ENCODE peak calls at places on chromosome 7, in four cellular contexts. C is H1, Y is SK-N-SH, R is HepG2. V is an unnamed sample.

GRCh38 chr7:140641532-140642191 is 1.0 kb upstream of the DENND2A start:
- DNase-seq in C (no peak), Y (no peak), R (no peak), V (no peak)

GRCh38 chr7:144836545-144836842 is 641 bp upstream of the TPK1 start:
- DNase-seq in C (no peak), Y (no peak), R (no peak), V (no peak)

GRCh38 chr7:113198226-113198625 is 79.9 kb upstream of the SMIM30 start:
- DNase-seq in C (no peak), Y (no peak), R (no peak), V (no peak)

GRCh38 chr7:151013728-151014497 is 10.4 kb downstream of the ATG9B start:
- DNase-seq in C (peak; percentile 90), Y (peak; percentile 98), R (no peak), V (no peak)

GRCh38 chr7:117458977-117459583 is 20.7 kb upstream of the CFTR start:
- DNase-seq in C (no peak), Y (peak; percentile 21), R (peak; percentile 18), V (peak; percentile 41)

GRCh38 chr7:145219461-145219860 is 383.6 kb upstream of the TPK1 start:
- DNase-seq in C (no peak), Y (no peak), R (no peak), V (no peak)

GRCh38 chr7:82268632-82269031 is 174.9 kb downstream of the CACNA2D1 start:
- DNase-seq in C (no peak), Y (no peak), R (no peak), V (no peak)

GRCh38 chr7:48617988-48618387 is 306.4 kb upstream of the CDC14C start:
- DNase-seq in C (no peak), Y (no peak), R (no peak), V (no peak)

GRCh38 chr7:99392659-99393362 is 15.6 kb downstream of the PDAP1 start:
- DNase-seq in C (peak; percentile 91), Y (peak; percentile 95), R (no peak), V (no peak)

GRCh38 chr7:81321922-81322321 is 403.1 kb upstream of the SEMA3C start:
- DNase-seq in C (no peak), Y (no peak), R (no peak), V (no peak)

GRCh38 chr7:44969701-44970494 is 8.9 kb downstream of the MYO1G start:
- DNase-seq in C (no peak), Y (peak; percentile 18), R (no peak), V (no peak)

GRCh38 chr7:30931161-30931926 is 19.7 kb downstream of the AQP1 start:
- DNase-seq in C (peak; percentile 37), Y (peak; percentile 22), R (no peak), V (no peak)

GRCh38 chr7:109939207-109939606 is 1151.7 kb upstream of the LRRN3 start:
- DNase-seq in C (no peak), Y (no peak), R (no peak), V (no peak)

GRCh38 chr7:41733063-41733398 is 30.1 kb upstream of the INHBA start:
- DNase-seq in C (no peak), Y (no peak), R (no peak), V (no peak)

GRCh38 chr7:159083001-159083697 is 61.5 kb downstream of the VIPR2 start:
- DNase-seq in C (no peak), Y (no peak), R (no peak), V (no peak)

GRCh38 chr7:73560035-73560835 is 2.7 kb upstream of the BCL7B start:
- DNase-seq in C (no peak), Y (peak; percentile 24), R (peak; percentile 46), V (no peak)

GRCh38 chr7:112063974-112064373 is 142.2 kb downstream of the DOCK4 start:
- DNase-seq in C (no peak), Y (no peak), R (no peak), V (no peak)

GRCh38 chr7:125927556-125927955 is 997.9 kb upstream of the POT1 start:
- DNase-seq in C (no peak), Y (no peak), R (no peak), V (no peak)

GRCh38 chr7:136114966-136115762 is 138.0 kb upstream of the MTPN start:
- DNase-seq in C (peak; percentile 82), Y (peak; percentile 60), R (peak; percentile 30), V (no peak)

GRCh38 chr7:151351027-151351426 is 9.4 kb downstream of the NUB1 start:
- DNase-seq in C (peak; percentile 77), Y (peak; percentile 48), R (no peak), V (no peak)

GRCh38 chr7:142385528-142386340 is 127.9 kb upstream of the PRSS58 start:
- DNase-seq in C (peak; percentile 68), Y (peak; percentile 62), R (peak; percentile 32), V (peak; percentile 4)

DNA sequence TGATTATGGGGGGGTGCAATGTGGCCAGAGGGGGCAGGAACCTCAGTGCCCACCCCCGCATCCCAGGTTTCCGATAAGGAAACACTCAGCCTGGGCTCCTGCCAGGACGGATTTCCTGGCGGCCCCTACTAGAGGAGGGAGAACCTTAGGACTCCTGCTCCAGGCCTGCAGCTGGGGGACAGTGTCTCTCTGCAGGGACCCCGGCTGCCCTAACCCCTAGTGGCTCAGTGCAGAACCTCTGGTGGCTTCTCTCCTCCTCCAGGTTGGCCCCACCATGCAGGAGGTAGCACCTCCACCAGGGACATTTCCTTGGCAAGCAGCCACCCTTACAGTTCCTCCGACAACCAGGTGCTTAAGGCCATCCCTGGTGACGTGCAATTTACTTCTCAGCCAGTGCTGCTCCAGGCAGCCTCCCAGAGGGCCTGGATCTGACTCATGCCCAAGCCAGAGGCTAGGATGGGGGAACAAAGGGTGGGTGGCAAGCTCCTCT is 31.9 kb downstream of the SH2B2 start:
- DNase-seq in C (no peak), Y (peak; percentile 59), R (no peak), V (peak; percentile 19)
- TF ChIP-seq JUND in C (no peak), Y (no peak), R (no peak), V (no peak)

GRCh38 chr7:8320174-8320573 is 58.2 kb upstream of the ICA1 start:
- DNase-seq in C (no peak), Y (no peak), R (no peak), V (no peak)
- TF ChIP-seq JUND in C (no peak), Y (no peak), R (no peak), V (no peak)

GRCh38 chr7:154844499-154844898 is 158.4 kb downstream of the PAXIP1 start:
- DNase-seq in C (no peak), Y (no peak), R (no peak), V (no peak)
- TF ChIP-seq JUND in C (no peak), Y (no peak), R (no peak), V (no peak)

GRCh38 chr7:105656922-105657521 is 75.7 kb upstream of the EFCAB10 start:
- DNase-seq in C (peak; percentile 94), Y (peak; percentile 59), R (no peak), V (peak; percentile 45)
- TF ChIP-seq JUND in C (no peak), Y (no peak), R (no peak), V (no peak)

GRCh38 chr7:108080094-108080656 is 50.0 kb downstream of the LAMB4 start:
- DNase-seq in C (no peak), Y (no peak), R (no peak), V (no peak)
- TF ChIP-seq JUND in C (no peak), Y (no peak), R (no peak), V (no peak)

GRCh38 chr7:114695182-114695581 is 226.7 kb upstream of the MDFIC start:
- DNase-seq in C (no peak), Y (no peak), R (no peak), V (no peak)
- TF ChIP-seq JUND in C (no peak), Y (no peak), R (no peak), V (no peak)

GRCh38 chr7:131008840-131009651 is 275.0 kb upstream of the KLF14 start:
- DNase-seq in C (no peak), Y (no peak), R (no peak), V (no peak)
- TF ChIP-seq JUND in C (no peak), Y (peak; percentile 97), R (no peak), V (no peak)

GRCh38 chr7:36949711-36950600 is 225.7 kb upstream of the AOAH start:
- DNase-seq in C (no peak), Y (no peak), R (peak; percentile 88), V (no peak)
- TF ChIP-seq JUND in C (no peak), Y (no peak), R (no peak), V (no peak)

GRCh38 chr7:101620991-101621390 is 8.1 kb downstream of the MYL10 start:
- DNase-seq in C (no peak), Y (peak; percentile 37), R (no peak), V (no peak)

GRCh38 chr7:101624246-101625000 is 4.7 kb downstream of the MYL10 start:
- DNase-seq in C (no peak), Y (peak; percentile 36), R (no peak), V (no peak)

GRCh38 chr7:101625076-101625914 is 3.8 kb downstream of the MYL10 start:
- DNase-seq in C (no peak), Y (no peak), R (no peak), V (no peak)

GRCh38 chr7:101620395-101620794 is 8.7 kb downstream of the MYL10 start:
- DNase-seq in C (no peak), Y (peak; percentile 36), R (no peak), V (no peak)

DNA sequence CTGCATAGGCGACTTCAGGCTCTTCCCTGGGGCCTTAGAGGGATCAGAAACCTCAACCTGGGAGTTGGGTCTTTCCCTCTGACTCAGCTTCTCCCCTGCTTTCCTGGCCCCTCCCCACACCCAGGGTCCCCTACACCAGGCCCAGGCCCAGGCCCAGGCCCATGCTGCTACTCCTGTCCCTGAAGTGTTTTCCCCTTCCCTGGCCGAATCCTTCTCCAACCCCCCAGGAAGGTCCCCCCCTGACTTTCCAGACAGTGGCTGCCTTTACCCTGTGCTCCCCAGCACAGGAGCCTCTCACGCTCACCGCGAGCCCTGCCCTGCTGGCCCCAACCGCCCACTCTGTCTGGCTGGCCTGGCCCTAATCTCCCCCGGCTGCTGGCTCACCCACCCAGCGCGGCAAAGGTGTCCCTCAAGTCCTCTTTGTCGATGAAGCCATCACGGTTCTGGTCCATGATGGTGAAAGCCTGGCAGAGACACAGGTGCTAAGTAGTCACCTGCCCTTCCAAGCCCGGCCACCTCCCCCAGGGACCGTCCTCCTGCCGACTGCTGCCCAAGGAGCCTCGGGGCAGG is 6.4 kb downstream of the MYL10 start:
- DNase-seq in C (no peak), Y (no peak), R (no peak), V (no peak)
- TF ChIP-seq JUND in C (no peak), Y (no peak), R (no peak), V (no peak)